ENCODE peak calls at places on chromosomes 16 and 17, in nine cellular contexts. M is fibroblast of pulmonary artery, E is brain microvascular endothelial cell, Z is heart right ventricle, F is AG04450, I is AG10803, R is Peyer's patch, J is neural progenitor cell, B is GM12864. D is an unnamed sample.

GRCh38 chr17:81656118-81656743 is at the start of gene PDE6G:
- DNase-seq in M (no peak), E (no peak), Z (no peak), F (no peak), I (no peak), R (no peak), J (no peak), B (no peak), D (no peak)

GRCh38 chr16:31876955-31877828 is 3.6 kb downstream of the ZNF267 start:
- DNase-seq in M (peak; percentile 90), E (peak; percentile 86), Z (no peak), F (peak; percentile 72), I (peak; percentile 79), R (no peak), J (no peak), B (peak; percentile 74), D (peak; percentile 96)

GRCh38 chr17:49467175-49467574 is 27.9 kb upstream of the NGFR start:
- DNase-seq in M (no peak), E (no peak), Z (no peak), F (no peak), I (no peak), R (no peak), J (no peak), B (no peak), D (no peak)

GRCh38 chr16:54212893-54213292 is 73.7 kb downstream of the IRX3 start:
- DNase-seq in M (no peak), E (no peak), Z (no peak), F (no peak), I (no peak), R (no peak), J (no peak), B (no peak), D (no peak)

GRCh38 chr17:31113939-31114338 is 19.2 kb downstream of the NF1 start:
- DNase-seq in M (no peak), E (no peak), Z (no peak), F (no peak), I (no peak), R (no peak), J (no peak), B (no peak), D (no peak)

GRCh38 chr17:41835214-41835799 is 725 bp downstream of the NT5C3B start:
- DNase-seq in M (no peak), E (no peak), Z (no peak), F (no peak), I (no peak), R (no peak), J (peak; percentile 25), B (no peak), D (no peak)

GRCh38 chr17:72715906-72716572 is 376.4 kb downstream of the SLC39A11 start:
- DNase-seq in M (peak; percentile 97), E (peak; percentile 94), Z (no peak), F (peak; percentile 78), I (peak; percentile 96), R (no peak), J (no peak), B (no peak), D (peak; percentile 98)

GRCh38 chr17:43471801-43472200 is 12.0 kb upstream of the DHX8 start:
- DNase-seq in M (no peak), E (peak; percentile 7), Z (no peak), F (no peak), I (no peak), R (no peak), J (no peak), B (no peak), D (no peak)

GRCh38 chr17:17728550-17729251 is 47.4 kb downstream of the RAI1 start:
- DNase-seq in M (no peak), E (no peak), Z (no peak), F (no peak), I (no peak), R (no peak), J (no peak), B (no peak), D (no peak)

GRCh38 chr17:70668938-70669778 is 499.8 kb downstream of the KCNJ2 start:
- DNase-seq in M (no peak), E (no peak), Z (no peak), F (no peak), I (no peak), R (no peak), J (no peak), B (no peak), D (no peak)

GRCh38 chr16:80819988-80820387 is 15.6 kb upstream of the CDYL2 start:
- DNase-seq in M (no peak), E (no peak), Z (no peak), F (no peak), I (no peak), R (no peak), J (no peak), B (no peak), D (no peak)

GRCh38 chr16:21685034-21685455 is 21.3 kb downstream of the OTOA start:
- DNase-seq in M (peak; percentile 3), E (no peak), Z (no peak), F (no peak), I (no peak), R (no peak), J (peak; percentile 79), B (no peak), D (no peak)

GRCh38 chr16:70565053-70565452 is 41.4 kb downstream of the SF3B3 start:
- DNase-seq in M (no peak), E (no peak), Z (no peak), F (no peak), I (no peak), R (no peak), J (no peak), B (no peak), D (no peak)

GRCh38 chr17:44308320-44308818 is at the start of gene RUNDC3A:
- DNase-seq in M (peak; percentile 77), E (peak; percentile 67), Z (peak; percentile 89), F (no peak), I (peak; percentile 68), R (peak; percentile 69), J (peak; percentile 97), B (no peak), D (peak; percentile 64)

GRCh38 chr16:77462894-77463293 is 28.1 kb upstream of the ADAMTS18 start:
- DNase-seq in M (no peak), E (no peak), Z (no peak), F (no peak), I (no peak), R (no peak), J (no peak), B (no peak), D (no peak)
- H3K4me3 ChIP-seq in M (no peak overlapping the region), E (no peak overlapping the region), Z (no peak overlapping the region), F (no peak overlapping the region), I (no peak overlapping the region), R (no peak overlapping the region), J (no peak overlapping the region), B (no peak overlapping the region), D (no peak overlapping the region)

GRCh38 chr17:32658470-32659418 is 172.0 kb downstream of the CDK5R1 start:
- DNase-seq in M (no peak), E (no peak), Z (no peak), F (no peak), I (no peak), R (no peak), J (no peak), B (no peak), D (no peak)

GRCh38 chr17:32664936-32665583 is 178.3 kb downstream of the CDK5R1 start:
- DNase-seq in M (no peak), E (no peak), Z (no peak), F (no peak), I (no peak), R (no peak), J (peak; percentile 14), B (no peak), D (no peak)

GRCh38 chr17:32656851-32657250 is 170.1 kb downstream of the CDK5R1 start:
- DNase-seq in M (no peak), E (no peak), Z (no peak), F (no peak), I (no peak), R (no peak), J (no peak), B (no peak), D (no peak)

GRCh38 chr17:32659419-32659842 is 172.6 kb downstream of the CDK5R1 start:
- DNase-seq in M (peak; percentile 74), E (peak; percentile 77), Z (peak; percentile 65), F (no peak), I (peak; percentile 55), R (peak; percentile 53), J (peak; percentile 69), B (peak; percentile 48), D (peak; percentile 79)

GRCh38 chr17:32660496-32660895 is 173.7 kb downstream of the CDK5R1 start:
- DNase-seq in M (no peak), E (no peak), Z (no peak), F (no peak), I (no peak), R (no peak), J (no peak), B (no peak), D (no peak)
- TF ChIP-seq CTCF in M (no peak), E (no peak), Z (no peak), F (no peak), I (no peak), R (no peak), J (no peak), B (no peak), D (no peak)

GRCh38 chr16:85227924-85228462 is 115.7 kb upstream of the CIBAR2 start:
- DNase-seq in M (peak; percentile 67), E (peak; percentile 72), Z (no peak), F (no peak), I (peak; percentile 61), R (no peak), J (peak; percentile 46), B (no peak), D (peak; percentile 48)
- H3K4me3 ChIP-seq in M (no peak overlapping the region), E (no peak overlapping the region), Z (no peak overlapping the region), F (no peak overlapping the region), I (no peak overlapping the region), R (no peak overlapping the region), J (no peak overlapping the region), B (peak overlapping the region; percentile 3), D (no peak overlapping the region)

GRCh38 chr17:14780116-14780515 is 479.2 kb downstream of the HS3ST3B1 start:
- DNase-seq in M (no peak), E (no peak), Z (no peak), F (no peak), I (no peak), R (no peak), J (peak; percentile 85), B (no peak), D (no peak)

GRCh38 chr17:14781123-14781522 is 480.2 kb downstream of the HS3ST3B1 start:
- DNase-seq in M (no peak), E (no peak), Z (no peak), F (no peak), I (no peak), R (no peak), J (no peak), B (no peak), D (no peak)

GRCh38 chr17:14790518-14790917 is 474.6 kb downstream of the PMP22 start:
- DNase-seq in M (peak; percentile 27), E (peak; percentile 35), Z (peak; percentile 8), F (peak; percentile 15), I (peak; percentile 26), R (no peak), J (peak; percentile 6), B (no peak), D (peak; percentile 57)

GRCh38 chr17:14779236-14779635 is 478.4 kb downstream of the HS3ST3B1 start:
- DNase-seq in M (no peak), E (no peak), Z (no peak), F (no peak), I (no peak), R (no peak), J (no peak), B (no peak), D (no peak)

GRCh38 chr17:14784997-14785696 is 480.0 kb downstream of the PMP22 start:
- DNase-seq in M (no peak), E (no peak), Z (no peak), F (no peak), I (no peak), R (no peak), J (no peak), B (peak; percentile 12), D (no peak)
- TF ChIP-seq CTCF in M (no peak), E (peak; percentile 9), Z (no peak), F (no peak), I (no peak), R (no peak), J (no peak), B (peak; percentile 48), D (no peak)

D was measured in cardiac fibroblast.